ENCODE peak calls at places on chromosomes 5 and 9, in eight cellular contexts. V is ovary, Y is vagina, D is Peyer's patch, S is thyroid gland, H is body of pancreas, K is IMR-90, W is A549. L is an unnamed sample. For H3K4me1, the result is how much of the 10 kb centered on the place peaks cover.

GRCh38 chr9:84846501-84847323 is 177.2 kb downstream of the NTRK2 start:
- DNase-seq in Y (no peak), K (no peak), H (no peak), S (no peak), D (no peak), V (no peak), W (no peak), L (no peak)

GRCh38 chr9:114109106-114109505 is 10.0 kb upstream of the KIF12 start:
- DNase-seq in S (no peak), W (no peak), K (no peak), Y (no peak), D (no peak), H (no peak), V (no peak), L (no peak)

GRCh38 chr9:15722888-15723287 is 170.0 kb downstream of the CCDC171 start:
- DNase-seq in W (no peak), V (no peak), D (no peak), S (peak), Y (no peak), K (peak), H (no peak), L (no peak)

GRCh38 chr5:130714200-130714599 is 450.9 kb downstream of the HINT1 start:
- DNase-seq in K (no peak), H (no peak), D (no peak), V (no peak), S (no peak), W (no peak), Y (no peak), L (no peak)

GRCh38 chr5:9348296-9348996 is 197.4 kb downstream of the SEMA5A start:
- DNase-seq in D (no peak), V (no peak), W (no peak), S (no peak), Y (no peak), K (peak), H (no peak), L (no peak)

GRCh38 chr5:63351164-63351563 is 611.1 kb downstream of the HTR1A start:
- DNase-seq in D (no peak), Y (no peak), S (no peak), H (no peak), V (no peak), K (no peak), W (no peak), L (no peak)

GRCh38 chr9:121819511-121820231 is 168.2 kb downstream of the DAB2IP start:
- DNase-seq in W (no peak), Y (no peak), H (no peak), V (no peak), D (no peak), S (peak), K (peak), L (no peak)

GRCh38 chr5:60972225-60972624 is 27.2 kb downstream of the NDUFAF2 start:
- DNase-seq in W (no peak), S (no peak), K (no peak), V (no peak), D (no peak), H (no peak), Y (no peak), L (no peak)

GRCh38 chr9:70485273-70485858 is 70.9 kb upstream of the KLF9 start:
- DNase-seq in K (no peak), W (no peak), Y (no peak), V (peak), D (no peak), H (no peak), S (no peak), L (peak)

GRCh38 chr5:38551020-38552017 is 5.1 kb downstream of the LIFR start:
- DNase-seq in D (no peak), S (no peak), W (peak), V (no peak), Y (no peak), H (peak), K (peak), L (no peak)
- H3K4me1 ChIP-seq in D (under half), S (half or more), W (under half), V (under half), Y (under half), H (half or more), K (under half), L (under half)

GRCh38 chr9:105447814-105448812 is at the start of gene FSD1L:
- DNase-seq in D (peak), W (peak), V (peak), K (peak), Y (no peak), H (peak), S (peak), L (peak)
- TF ChIP-seq POLR2A in D (no peak), W (peak), V (no peak), K (peak), Y (no peak), H (peak), S (no peak), L (peak)

GRCh38 chr5:95959964-95960801 is 1.5 kb downstream of the ELL2 start:
- DNase-seq in Y (no peak), K (peak), D (no peak), W (peak), H (peak), V (no peak), S (peak), L (no peak)
- H3K4me1 ChIP-seq in Y (under half), K (under half), D (under half), W (under half), H (under half), V (under half), S (under half), L (under half)

DNA sequence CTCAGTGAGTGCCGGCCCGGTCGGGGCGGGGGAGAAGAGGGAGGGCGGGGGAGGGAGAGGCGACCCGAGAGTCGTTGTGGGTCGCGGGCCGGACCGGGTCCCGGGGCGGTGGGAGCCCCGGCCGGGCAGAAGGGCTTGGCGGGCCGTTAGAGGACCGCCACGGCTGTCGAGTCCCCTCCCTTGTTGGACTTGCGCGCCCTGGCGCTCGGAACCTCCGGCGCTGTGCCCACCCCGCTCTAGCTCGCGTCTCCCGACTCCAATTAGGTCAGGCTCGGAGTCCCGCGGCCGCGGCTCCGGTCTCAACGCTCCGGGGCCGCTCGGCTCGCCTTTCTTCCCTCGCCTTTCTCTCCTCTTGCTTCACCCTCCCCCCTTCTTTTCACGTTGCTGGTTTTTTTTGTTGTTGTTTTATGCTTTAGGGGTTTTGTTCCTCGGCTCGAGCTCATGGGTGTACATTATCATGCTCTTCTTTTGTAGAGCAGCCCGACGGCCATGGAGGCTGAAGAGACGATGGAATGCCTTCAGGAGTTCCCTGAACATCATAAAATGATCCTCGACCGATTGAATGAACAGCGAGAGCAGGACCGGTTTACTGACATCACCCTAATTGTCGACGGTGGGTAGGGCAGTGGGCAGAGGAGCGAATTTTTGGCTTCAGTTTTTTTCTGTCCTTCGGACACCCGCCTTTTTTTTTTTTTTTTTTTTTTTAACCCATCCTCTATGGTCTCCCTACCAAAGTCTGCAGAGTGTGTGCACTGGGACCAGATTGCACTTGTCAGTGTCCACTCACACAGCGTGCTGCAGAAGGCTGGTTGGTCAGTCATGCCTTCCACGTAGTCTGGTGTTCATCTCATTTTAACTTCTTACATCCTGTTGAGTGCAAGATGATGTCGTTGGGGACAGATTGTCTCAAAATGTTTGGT is 1.1 kb downstream of the ZNF131 start:
- DNase-seq in S (peak), K (peak), Y (peak), D (peak), H (peak), W (peak), V (no peak), L (no peak)
- TF ChIP-seq POLR2A in S (no peak), K (peak), Y (peak), D (no peak), H (peak), W (peak), V (no peak), L (peak)

DNA sequence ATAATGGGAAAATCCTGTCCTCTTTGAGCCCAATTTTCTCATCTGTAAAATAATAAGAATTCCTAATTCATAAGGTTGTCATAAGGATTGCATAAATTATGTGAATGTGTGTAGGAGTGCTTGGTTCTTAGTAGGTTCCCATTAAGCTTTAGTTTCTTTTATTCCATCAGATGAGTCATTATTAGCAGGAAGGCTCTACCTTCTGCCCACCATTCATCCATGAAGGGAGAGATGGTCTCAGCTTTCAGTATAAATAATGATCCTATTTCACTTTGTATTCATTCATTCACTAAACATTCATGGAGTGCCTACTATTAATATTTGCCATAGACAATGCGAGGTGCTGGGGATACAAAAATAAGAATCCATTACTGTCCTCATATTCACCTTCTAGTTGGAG is 3.0 kb downstream of the CMYA5 start:
- DNase-seq in S (no peak), Y (no peak), V (no peak), D (no peak), W (no peak), H (no peak), K (no peak), L (no peak)
- H3K4me1 ChIP-seq in S (under half), Y (under half), V (under half), D (under half), W (under half), H (under half), K (under half), L (under half)

DNA sequence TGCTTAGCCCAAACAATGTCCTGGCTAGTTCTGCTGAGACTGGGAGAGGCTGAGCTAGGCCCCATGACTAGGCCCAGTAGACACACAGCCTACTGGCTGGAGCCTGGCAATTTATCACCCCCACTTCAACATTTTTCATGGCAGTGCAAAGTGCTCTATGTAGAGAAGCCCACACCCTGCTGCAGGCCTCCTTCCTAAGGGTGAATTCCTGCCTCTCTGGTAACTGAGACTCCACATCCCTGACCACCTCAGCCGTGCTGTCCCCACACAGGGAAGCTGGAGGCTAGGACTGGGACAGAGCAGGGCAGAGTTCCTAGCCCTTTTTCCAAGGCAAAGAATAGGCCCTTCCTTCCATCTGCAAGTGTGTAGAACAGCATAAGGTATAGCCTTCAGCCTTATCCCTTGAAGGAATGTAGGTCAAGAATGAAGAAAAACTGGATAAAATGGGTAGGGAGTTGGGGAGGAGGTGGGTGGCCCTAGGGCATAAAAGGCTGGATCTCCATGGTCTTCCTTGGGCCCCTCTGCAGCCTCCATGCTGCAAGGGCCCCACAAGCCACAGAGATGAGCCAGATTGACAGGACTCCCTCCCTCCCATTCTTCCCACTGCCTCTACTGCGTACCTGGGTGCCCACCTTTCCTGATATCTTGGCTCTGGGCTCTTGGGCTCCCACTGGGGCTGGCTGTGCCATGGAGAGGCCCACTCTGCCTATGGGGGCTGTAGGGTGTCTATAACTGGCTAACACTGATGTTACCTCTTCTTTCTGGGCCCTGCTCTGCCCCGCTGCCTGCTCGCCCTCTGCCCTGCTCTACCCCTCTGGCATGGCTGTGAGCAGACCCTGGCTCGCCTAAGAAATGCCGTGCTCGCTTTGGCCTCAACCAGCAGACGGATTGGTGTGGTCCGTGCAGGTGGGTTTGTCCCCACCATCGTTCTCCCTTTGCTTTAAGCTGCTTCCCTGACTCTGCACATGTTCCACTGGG is 29.8 kb downstream of the TCF7 start:
- DNase-seq in W (no peak), H (peak), K (no peak), S (no peak), V (peak), D (no peak), Y (peak), L (no peak)
- TF ChIP-seq POLR2A in W (no peak), H (no peak), K (no peak), S (no peak), V (no peak), D (no peak), Y (no peak), L (no peak)

DNA sequence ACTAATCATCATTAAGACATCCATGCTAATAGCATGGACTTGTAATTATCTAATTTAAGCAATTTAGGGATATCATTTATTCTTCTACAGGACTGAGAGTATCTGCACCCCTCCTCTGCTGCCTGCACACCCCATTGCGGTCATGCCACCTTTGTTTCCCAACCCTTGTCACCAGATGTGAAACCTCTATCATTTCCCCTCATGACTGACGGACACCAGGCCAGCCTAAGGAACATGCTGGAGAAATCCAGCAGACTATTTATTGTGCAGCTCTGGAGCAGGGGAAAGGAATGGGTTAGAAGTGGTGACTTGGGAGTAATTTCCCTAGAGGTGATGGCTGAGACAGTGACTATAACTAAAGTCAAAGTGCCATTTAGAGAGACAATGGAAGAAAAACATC is 40.7 kb downstream of the UGCG start:
- DNase-seq in Y (no peak), D (no peak), S (no peak), K (no peak), H (no peak), W (no peak), V (no peak), L (no peak)
- H3K4me1 ChIP-seq in Y (under half), D (under half), S (under half), K (under half), H (under half), W (under half), V (under half), L (under half)

DNA sequence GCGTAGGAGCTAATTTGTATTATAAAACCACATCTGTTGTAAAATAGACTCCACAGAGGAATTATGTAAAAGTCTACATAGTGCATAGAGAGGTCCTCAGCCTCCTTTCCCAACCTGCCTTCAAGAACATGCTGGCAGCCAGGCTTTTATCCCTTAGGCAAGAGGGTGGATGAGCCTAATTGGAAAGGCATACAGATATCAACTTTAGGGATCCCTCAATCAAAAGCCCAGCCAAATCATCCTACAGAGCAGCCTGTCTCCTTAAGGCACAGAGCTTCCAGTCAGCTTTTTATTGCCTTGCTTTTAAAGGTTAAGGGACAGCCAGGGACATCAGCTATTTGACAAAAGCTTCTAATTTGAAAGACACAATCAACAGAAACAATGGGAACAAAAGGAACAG is 13.1 kb upstream of the ACTBL2 start:
- DNase-seq in S (no peak), K (no peak), W (no peak), H (no peak), Y (no peak), D (no peak), V (no peak), L (no peak)
- TF ChIP-seq POLR2A in S (no peak), K (no peak), W (no peak), H (no peak), Y (no peak), D (no peak), V (no peak), L (no peak)